ENCODE peak calls at places on chromosome 19, in eight cellular contexts. One of them, this sample, is unnamed.

GRCh38 chr19:19152668-19153384 is 14.5 kb upstream of the TMEM161A start:
- DNase-seq in lower leg skin: no peak
- DNase-seq in T-helper 2 cell: no peak
- DNase-seq in CD4-positive, CD25-positive, alpha-beta regulatory T cell: no peak
- DNase-seq in astrocyte of the cerebellum: no peak
- DNase-seq in left lobe of liver: no peak
- DNase-seq in right cardiac atrium: peak
- DNase-seq in stimulated activated CD8-positive, alpha-beta memory T cell treated with anti-CD3 and anti-CD28 coated beads, Interleukin-7, amount 100 ng/mL, for 48 hours: no peak
- DNase-seq in this sample: no peak

GRCh38 chr19:33376423-33376822 is 2.9 kb downstream of the CEBPG start:
- DNase-seq in lower leg skin: peak
- DNase-seq in T-helper 2 cell: no peak
- DNase-seq in CD4-positive, CD25-positive, alpha-beta regulatory T cell: no peak
- DNase-seq in astrocyte of the cerebellum: peak
- DNase-seq in left lobe of liver: peak
- DNase-seq in right cardiac atrium: peak
- DNase-seq in stimulated activated CD8-positive, alpha-beta memory T cell treated with anti-CD3 and anti-CD28 coated beads, Interleukin-7, amount 100 ng/mL, for 48 hours: no peak
- DNase-seq in this sample: no peak

GRCh38 chr19:39398297-39398864 is 7.2 kb downstream of the MED29 start:
- DNase-seq in lower leg skin: peak
- DNase-seq in T-helper 2 cell: no peak
- DNase-seq in CD4-positive, CD25-positive, alpha-beta regulatory T cell: no peak
- DNase-seq in astrocyte of the cerebellum: no peak
- DNase-seq in left lobe of liver: peak
- DNase-seq in right cardiac atrium: peak
- DNase-seq in stimulated activated CD8-positive, alpha-beta memory T cell treated with anti-CD3 and anti-CD28 coated beads, Interleukin-7, amount 100 ng/mL, for 48 hours: no peak
- DNase-seq in this sample: peak

GRCh38 chr19:49355890-49356289 is 6.3 kb downstream of the TEAD2 start:
- DNase-seq in lower leg skin: no peak
- DNase-seq in T-helper 2 cell: no peak
- DNase-seq in CD4-positive, CD25-positive, alpha-beta regulatory T cell: no peak
- DNase-seq in astrocyte of the cerebellum: no peak
- DNase-seq in left lobe of liver: no peak
- DNase-seq in right cardiac atrium: peak
- DNase-seq in stimulated activated CD8-positive, alpha-beta memory T cell treated with anti-CD3 and anti-CD28 coated beads, Interleukin-7, amount 100 ng/mL, for 48 hours: no peak
- DNase-seq in this sample: no peak

GRCh38 chr19:58381460-58382220 is 810 bp upstream of the ZNF837 start:
- DNase-seq in lower leg skin: no peak
- DNase-seq in T-helper 2 cell: no peak
- DNase-seq in CD4-positive, CD25-positive, alpha-beta regulatory T cell: no peak
- DNase-seq in astrocyte of the cerebellum: no peak
- DNase-seq in left lobe of liver: no peak
- DNase-seq in right cardiac atrium: peak
- DNase-seq in stimulated activated CD8-positive, alpha-beta memory T cell treated with anti-CD3 and anti-CD28 coated beads, Interleukin-7, amount 100 ng/mL, for 48 hours: no peak
- DNase-seq in this sample: no peak

GRCh38 chr19:53624776-53625540 is 6.8 kb upstream of the DPRX start:
- DNase-seq in lower leg skin: no peak
- DNase-seq in T-helper 2 cell: no peak
- DNase-seq in CD4-positive, CD25-positive, alpha-beta regulatory T cell: no peak
- DNase-seq in astrocyte of the cerebellum: no peak
- DNase-seq in left lobe of liver: no peak
- DNase-seq in right cardiac atrium: no peak
- DNase-seq in stimulated activated CD8-positive, alpha-beta memory T cell treated with anti-CD3 and anti-CD28 coated beads, Interleukin-7, amount 100 ng/mL, for 48 hours: no peak
- DNase-seq in this sample: no peak

GRCh38 chr19:6891761-6892385 is 4.5 kb downstream of the ADGRE1 start:
- DNase-seq in lower leg skin: no peak
- DNase-seq in T-helper 2 cell: no peak
- DNase-seq in CD4-positive, CD25-positive, alpha-beta regulatory T cell: no peak
- DNase-seq in astrocyte of the cerebellum: no peak
- DNase-seq in left lobe of liver: no peak
- DNase-seq in right cardiac atrium: no peak
- DNase-seq in stimulated activated CD8-positive, alpha-beta memory T cell treated with anti-CD3 and anti-CD28 coated beads, Interleukin-7, amount 100 ng/mL, for 48 hours: no peak
- DNase-seq in this sample: no peak

GRCh38 chr19:19053508-19054314 is 10.1 kb upstream of the SLC25A42 start:
- DNase-seq in lower leg skin: no peak
- DNase-seq in T-helper 2 cell: peak
- DNase-seq in CD4-positive, CD25-positive, alpha-beta regulatory T cell: peak
- DNase-seq in astrocyte of the cerebellum: no peak
- DNase-seq in left lobe of liver: peak
- DNase-seq in right cardiac atrium: peak
- DNase-seq in stimulated activated CD8-positive, alpha-beta memory T cell treated with anti-CD3 and anti-CD28 coated beads, Interleukin-7, amount 100 ng/mL, for 48 hours: no peak
- DNase-seq in this sample: peak

GRCh38 chr19:48990400-48990799 is 2.7 kb downstream of the GYS1 start:
- DNase-seq in lower leg skin: no peak
- DNase-seq in T-helper 2 cell: no peak
- DNase-seq in CD4-positive, CD25-positive, alpha-beta regulatory T cell: no peak
- DNase-seq in astrocyte of the cerebellum: no peak
- DNase-seq in left lobe of liver: no peak
- DNase-seq in right cardiac atrium: no peak
- DNase-seq in stimulated activated CD8-positive, alpha-beta memory T cell treated with anti-CD3 and anti-CD28 coated beads, Interleukin-7, amount 100 ng/mL, for 48 hours: no peak
- DNase-seq in this sample: no peak

GRCh38 chr19:51448011-51448744 is 10.1 kb downstream of the SIGLEC8 start:
- DNase-seq in lower leg skin: no peak
- DNase-seq in T-helper 2 cell: no peak
- DNase-seq in CD4-positive, CD25-positive, alpha-beta regulatory T cell: no peak
- DNase-seq in astrocyte of the cerebellum: no peak
- DNase-seq in left lobe of liver: no peak
- DNase-seq in right cardiac atrium: no peak
- DNase-seq in stimulated activated CD8-positive, alpha-beta memory T cell treated with anti-CD3 and anti-CD28 coated beads, Interleukin-7, amount 100 ng/mL, for 48 hours: peak
- DNase-seq in this sample: no peak

GRCh38 chr19:39514840-39515550 is at the start of gene SELENOV:
- DNase-seq in lower leg skin: no peak
- DNase-seq in T-helper 2 cell: no peak
- DNase-seq in CD4-positive, CD25-positive, alpha-beta regulatory T cell: no peak
- DNase-seq in astrocyte of the cerebellum: no peak
- DNase-seq in left lobe of liver: no peak
- DNase-seq in right cardiac atrium: peak
- DNase-seq in stimulated activated CD8-positive, alpha-beta memory T cell treated with anti-CD3 and anti-CD28 coated beads, Interleukin-7, amount 100 ng/mL, for 48 hours: peak
- DNase-seq in this sample: no peak

GRCh38 chr19:3670796-3671679 is 29.2 kb downstream of the PIP5K1C start:
- DNase-seq in lower leg skin: peak
- DNase-seq in T-helper 2 cell: no peak
- DNase-seq in CD4-positive, CD25-positive, alpha-beta regulatory T cell: no peak
- DNase-seq in astrocyte of the cerebellum: no peak
- DNase-seq in left lobe of liver: no peak
- DNase-seq in right cardiac atrium: peak
- DNase-seq in stimulated activated CD8-positive, alpha-beta memory T cell treated with anti-CD3 and anti-CD28 coated beads, Interleukin-7, amount 100 ng/mL, for 48 hours: peak
- DNase-seq in this sample: no peak

GRCh38 chr19:43470288-43470687 is 4.9 kb upstream of the LYPD3 start:
- DNase-seq in lower leg skin: no peak
- DNase-seq in T-helper 2 cell: no peak
- DNase-seq in CD4-positive, CD25-positive, alpha-beta regulatory T cell: peak
- DNase-seq in astrocyte of the cerebellum: no peak
- DNase-seq in left lobe of liver: no peak
- DNase-seq in right cardiac atrium: no peak
- DNase-seq in stimulated activated CD8-positive, alpha-beta memory T cell treated with anti-CD3 and anti-CD28 coated beads, Interleukin-7, amount 100 ng/mL, for 48 hours: no peak
- DNase-seq in this sample: no peak

GRCh38 chr19:10113964-10114650 is 2.6 kb downstream of the P2RY11 start:
- DNase-seq in lower leg skin: no peak
- DNase-seq in T-helper 2 cell: no peak
- DNase-seq in CD4-positive, CD25-positive, alpha-beta regulatory T cell: no peak
- DNase-seq in astrocyte of the cerebellum: no peak
- DNase-seq in left lobe of liver: no peak
- DNase-seq in right cardiac atrium: no peak
- DNase-seq in stimulated activated CD8-positive, alpha-beta memory T cell treated with anti-CD3 and anti-CD28 coated beads, Interleukin-7, amount 100 ng/mL, for 48 hours: no peak
- DNase-seq in this sample: no peak

GRCh38 chr19:43464089-43464775 is 1.2 kb downstream of the LYPD3 start:
- DNase-seq in lower leg skin: peak
- DNase-seq in T-helper 2 cell: peak
- DNase-seq in CD4-positive, CD25-positive, alpha-beta regulatory T cell: no peak
- DNase-seq in astrocyte of the cerebellum: no peak
- DNase-seq in left lobe of liver: peak
- DNase-seq in right cardiac atrium: peak
- DNase-seq in stimulated activated CD8-positive, alpha-beta memory T cell treated with anti-CD3 and anti-CD28 coated beads, Interleukin-7, amount 100 ng/mL, for 48 hours: no peak
- DNase-seq in this sample: no peak

GRCh38 chr19:33508941-33509614 is 12.5 kb downstream of the PEPD start:
- DNase-seq in lower leg skin: no peak
- DNase-seq in T-helper 2 cell: no peak
- DNase-seq in CD4-positive, CD25-positive, alpha-beta regulatory T cell: no peak
- DNase-seq in astrocyte of the cerebellum: no peak
- DNase-seq in left lobe of liver: peak
- DNase-seq in right cardiac atrium: peak
- DNase-seq in stimulated activated CD8-positive, alpha-beta memory T cell treated with anti-CD3 and anti-CD28 coated beads, Interleukin-7, amount 100 ng/mL, for 48 hours: no peak
- DNase-seq in this sample: no peak

GRCh38 chr19:33406521-33407139 is 33.1 kb downstream of the CEBPG start:
- DNase-seq in lower leg skin: peak
- DNase-seq in T-helper 2 cell: peak
- DNase-seq in CD4-positive, CD25-positive, alpha-beta regulatory T cell: peak
- DNase-seq in astrocyte of the cerebellum: peak
- DNase-seq in left lobe of liver: peak
- DNase-seq in right cardiac atrium: peak
- DNase-seq in stimulated activated CD8-positive, alpha-beta memory T cell treated with anti-CD3 and anti-CD28 coated beads, Interleukin-7, amount 100 ng/mL, for 48 hours: peak
- DNase-seq in this sample: peak

GRCh38 chr19:6963937-6964336 is 57.3 kb downstream of the MBD3L2B start:
- DNase-seq in lower leg skin: no peak
- DNase-seq in T-helper 2 cell: no peak
- DNase-seq in CD4-positive, CD25-positive, alpha-beta regulatory T cell: peak
- DNase-seq in astrocyte of the cerebellum: no peak
- DNase-seq in left lobe of liver: no peak
- DNase-seq in right cardiac atrium: no peak
- DNase-seq in stimulated activated CD8-positive, alpha-beta memory T cell treated with anti-CD3 and anti-CD28 coated beads, Interleukin-7, amount 100 ng/mL, for 48 hours: no peak
- DNase-seq in this sample: no peak

GRCh38 chr19:35797663-35798062 is 15.0 kb downstream of the PRODH2 start:
- DNase-seq in lower leg skin: no peak
- DNase-seq in T-helper 2 cell: no peak
- DNase-seq in CD4-positive, CD25-positive, alpha-beta regulatory T cell: no peak
- DNase-seq in astrocyte of the cerebellum: no peak
- DNase-seq in left lobe of liver: no peak
- DNase-seq in right cardiac atrium: peak
- DNase-seq in stimulated activated CD8-positive, alpha-beta memory T cell treated with anti-CD3 and anti-CD28 coated beads, Interleukin-7, amount 100 ng/mL, for 48 hours: no peak
- DNase-seq in this sample: no peak

GRCh38 chr19:55703790-55704215 is 28.8 kb downstream of the EPN1 start:
- DNase-seq in lower leg skin: peak
- DNase-seq in T-helper 2 cell: no peak
- DNase-seq in CD4-positive, CD25-positive, alpha-beta regulatory T cell: no peak
- DNase-seq in astrocyte of the cerebellum: no peak
- DNase-seq in left lobe of liver: peak
- DNase-seq in right cardiac atrium: peak
- DNase-seq in stimulated activated CD8-positive, alpha-beta memory T cell treated with anti-CD3 and anti-CD28 coated beads, Interleukin-7, amount 100 ng/mL, for 48 hours: no peak
- DNase-seq in this sample: peak

GRCh38 chr19:55225415-55225958 is 3.1 kb downstream of the TMEM86B start:
- DNase-seq in lower leg skin: no peak
- DNase-seq in T-helper 2 cell: no peak
- DNase-seq in CD4-positive, CD25-positive, alpha-beta regulatory T cell: no peak
- DNase-seq in astrocyte of the cerebellum: no peak
- DNase-seq in left lobe of liver: no peak
- DNase-seq in right cardiac atrium: no peak
- DNase-seq in stimulated activated CD8-positive, alpha-beta memory T cell treated with anti-CD3 and anti-CD28 coated beads, Interleukin-7, amount 100 ng/mL, for 48 hours: no peak
- DNase-seq in this sample: no peak

GRCh38 chr19:46218160-46218559 is 11.4 kb upstream of the IGFL1 start:
- DNase-seq in lower leg skin: no peak
- DNase-seq in T-helper 2 cell: no peak
- DNase-seq in CD4-positive, CD25-positive, alpha-beta regulatory T cell: no peak
- DNase-seq in astrocyte of the cerebellum: no peak
- DNase-seq in left lobe of liver: no peak
- DNase-seq in right cardiac atrium: no peak
- DNase-seq in stimulated activated CD8-positive, alpha-beta memory T cell treated with anti-CD3 and anti-CD28 coated beads, Interleukin-7, amount 100 ng/mL, for 48 hours: peak
- DNase-seq in this sample: no peak

GRCh38 chr19:21148681-21149080 is 6.8 kb downstream of the ZNF431 start:
- DNase-seq in lower leg skin: no peak
- DNase-seq in T-helper 2 cell: no peak
- DNase-seq in CD4-positive, CD25-positive, alpha-beta regulatory T cell: no peak
- DNase-seq in astrocyte of the cerebellum: no peak
- DNase-seq in left lobe of liver: no peak
- DNase-seq in right cardiac atrium: no peak
- DNase-seq in stimulated activated CD8-positive, alpha-beta memory T cell treated with anti-CD3 and anti-CD28 coated beads, Interleukin-7, amount 100 ng/mL, for 48 hours: no peak
- DNase-seq in this sample: no peak

GRCh38 chr19:52231154-52231565 is 38.2 kb upstream of the ZNF766 start:
- DNase-seq in lower leg skin: no peak
- DNase-seq in T-helper 2 cell: no peak
- DNase-seq in CD4-positive, CD25-positive, alpha-beta regulatory T cell: no peak
- DNase-seq in astrocyte of the cerebellum: no peak
- DNase-seq in left lobe of liver: no peak
- DNase-seq in right cardiac atrium: no peak
- DNase-seq in stimulated activated CD8-positive, alpha-beta memory T cell treated with anti-CD3 and anti-CD28 coated beads, Interleukin-7, amount 100 ng/mL, for 48 hours: no peak
- DNase-seq in this sample: no peak

GRCh38 chr19:45554481-45554880 is 30.1 kb downstream of the OPA3 start:
- DNase-seq in lower leg skin: no peak
- DNase-seq in T-helper 2 cell: no peak
- DNase-seq in CD4-positive, CD25-positive, alpha-beta regulatory T cell: no peak
- DNase-seq in astrocyte of the cerebellum: no peak
- DNase-seq in left lobe of liver: no peak
- DNase-seq in right cardiac atrium: no peak
- DNase-seq in stimulated activated CD8-positive, alpha-beta memory T cell treated with anti-CD3 and anti-CD28 coated beads, Interleukin-7, amount 100 ng/mL, for 48 hours: no peak
- DNase-seq in this sample: no peak

GRCh38 chr19:32916969-32917611 is 47.5 kb upstream of the SLC7A9 start:
- DNase-seq in lower leg skin: no peak
- DNase-seq in T-helper 2 cell: no peak
- DNase-seq in CD4-positive, CD25-positive, alpha-beta regulatory T cell: no peak
- DNase-seq in astrocyte of the cerebellum: no peak
- DNase-seq in left lobe of liver: no peak
- DNase-seq in right cardiac atrium: no peak
- DNase-seq in stimulated activated CD8-positive, alpha-beta memory T cell treated with anti-CD3 and anti-CD28 coated beads, Interleukin-7, amount 100 ng/mL, for 48 hours: no peak
- DNase-seq in this sample: no peak

GRCh38 chr19:1047696-1048147 is 7.8 kb downstream of the ABCA7 start:
- DNase-seq in lower leg skin: no peak
- DNase-seq in T-helper 2 cell: no peak
- DNase-seq in CD4-positive, CD25-positive, alpha-beta regulatory T cell: no peak
- DNase-seq in astrocyte of the cerebellum: no peak
- DNase-seq in left lobe of liver: no peak
- DNase-seq in right cardiac atrium: no peak
- DNase-seq in stimulated activated CD8-positive, alpha-beta memory T cell treated with anti-CD3 and anti-CD28 coated beads, Interleukin-7, amount 100 ng/mL, for 48 hours: no peak
- DNase-seq in this sample: no peak

GRCh38 chr19:29690842-29691241 is 24.2 kb downstream of the C19orf12 start:
- DNase-seq in lower leg skin: no peak
- DNase-seq in T-helper 2 cell: no peak
- DNase-seq in CD4-positive, CD25-positive, alpha-beta regulatory T cell: peak
- DNase-seq in astrocyte of the cerebellum: no peak
- DNase-seq in left lobe of liver: no peak
- DNase-seq in right cardiac atrium: no peak
- DNase-seq in stimulated activated CD8-positive, alpha-beta memory T cell treated with anti-CD3 and anti-CD28 coated beads, Interleukin-7, amount 100 ng/mL, for 48 hours: no peak
- DNase-seq in this sample: no peak

This sample was measured in memory B cell.